ENCODE peak calls at places on chromosomes 12 and 14, in nine cellular contexts. S is thyroid gland, L is mesenchymal stem cell, E is suprapubic skin, U is vagina, J is hepatocyte, P is IMR-90, F is A549, W is PC-3. Z is an unnamed sample.
A peak's percentile ranks its signal among the peaks of the same experiment; 100 is the strongest.

GRCh38 chr14:49051328-49052060 is 534.7 kb downstream of the RPS29 start:
- DNase-seq in S (peak; percentile 75), L (peak; percentile 69), E (no peak), U (no peak), J (no peak), P (peak; percentile 86), F (no peak), W (no peak), Z (no peak)

GRCh38 chr14:75299064-75299463 is 20.4 kb downstream of the FOS start:
- DNase-seq in S (no peak), L (peak; percentile 68), E (peak; percentile 88), U (no peak), J (peak; percentile 60), P (no peak), F (no peak), W (no peak), Z (peak; percentile 20)

GRCh38 chr14:65792208-65792905 is 379.8 kb downstream of the FUT8 start:
- DNase-seq in S (no peak), L (no peak), E (no peak), U (no peak), J (peak; percentile 28), P (peak; percentile 37), F (peak; percentile 31), W (peak; percentile 81), Z (peak; percentile 76)

GRCh38 chr14:75095690-75096089 is 26.2 kb downstream of the ZC2HC1C start:
- DNase-seq in S (no peak), L (no peak), E (no peak), U (no peak), J (no peak), P (no peak), F (no peak), W (no peak), Z (no peak)

GRCh38 chr12:128111333-128111732 is 155.6 kb upstream of the TMEM132C start:
- DNase-seq in S (no peak), L (no peak), E (no peak), U (no peak), J (no peak), P (no peak), F (no peak), W (no peak), Z (no peak)

GRCh38 chr12:49980501-49981158 is 7.9 kb downstream of the AQP6 start:
- DNase-seq in S (no peak), L (no peak), E (no peak), U (no peak), J (no peak), P (no peak), F (no peak), W (no peak), Z (no peak)

GRCh38 chr14:21063479-21063878 is 5.9 kb downstream of the RNASE8 start:
- DNase-seq in S (peak; percentile 80), L (peak; percentile 53), E (no peak), U (no peak), J (no peak), P (peak; percentile 86), F (no peak), W (peak; percentile 43), Z (no peak)

GRCh38 chr14:82238649-82239048 is 705.0 kb upstream of the SEL1L start:
- DNase-seq in S (no peak), L (no peak), E (no peak), U (no peak), J (no peak), P (no peak), F (no peak), W (no peak), Z (no peak)

GRCh38 chr12:64461634-64462414 is 9.9 kb downstream of the TBK1 start:
- DNase-seq in S (no peak), L (peak; percentile 85), E (no peak), U (no peak), J (no peak), P (peak; percentile 78), F (no peak), W (no peak), Z (peak; percentile 82)

GRCh38 chr12:64229796-64230195 is 7.7 kb upstream of the KICS2 start:
- DNase-seq in S (no peak), L (no peak), E (no peak), U (no peak), J (no peak), P (no peak), F (no peak), W (no peak), Z (no peak)

GRCh38 chr12:120532701-120533238 is 1.4 kb upstream of the RNF10 start:
- DNase-seq in S (no peak), L (no peak), E (no peak), U (no peak), J (no peak), P (no peak), F (no peak), W (no peak), Z (no peak)

GRCh38 chr12:132152411-132152821 is 8.2 kb downstream of the NOC4L start:
- DNase-seq in S (no peak), L (no peak), E (no peak), U (no peak), J (no peak), P (no peak), F (no peak), W (no peak), Z (no peak)

GRCh38 chr12:97943359-97943758 is 480.8 kb downstream of the RMST start:
- DNase-seq in S (no peak), L (no peak), E (no peak), U (no peak), J (no peak), P (no peak), F (no peak), W (peak; percentile 13), Z (peak; percentile 27)

GRCh38 chr12:108304633-108305032 is 34.5 kb downstream of the CMKLR1 start:
- DNase-seq in S (peak; percentile 60), L (no peak), E (no peak), U (no peak), J (peak; percentile 37), P (no peak), F (no peak), W (no peak), Z (no peak)

GRCh38 chr12:22797686-22798085 is 172.7 kb downstream of the ETNK1 start:
- DNase-seq in S (no peak), L (peak; percentile 34), E (no peak), U (no peak), J (no peak), P (no peak), F (no peak), W (no peak), Z (no peak)

GRCh38 chr12:1529862-1530591 is 64.4 kb downstream of the FBXL14 start:
- DNase-seq in S (no peak), L (peak; percentile 20), E (no peak), U (no peak), J (peak; percentile 44), P (no peak), F (no peak), W (no peak), Z (no peak)

GRCh38 chr12:1532367-1532752 is 62.0 kb downstream of the FBXL14 start:
- DNase-seq in S (no peak), L (no peak), E (no peak), U (no peak), J (no peak), P (no peak), F (no peak), W (no peak), Z (no peak)

GRCh38 chr12:1530592-1531159 is 63.7 kb downstream of the FBXL14 start:
- DNase-seq in S (peak; percentile 5), L (no peak), E (no peak), U (no peak), J (peak; percentile 32), P (no peak), F (no peak), W (no peak), Z (no peak)

GRCh38 chr12:1531654-1532366 is 62.6 kb downstream of the FBXL14 start:
- DNase-seq in S (no peak), L (no peak), E (no peak), U (no peak), J (no peak), P (no peak), F (no peak), W (no peak), Z (no peak)

GRCh38 chr12:1531160-1531653 is 63.2 kb downstream of the FBXL14 start:
- DNase-seq in S (peak; percentile 9), L (peak; percentile 23), E (no peak), U (no peak), J (no peak), P (no peak), F (no peak), W (no peak), Z (no peak)
- H3K4me3 ChIP-seq in S (peak overlapping the region; percentile 42), L (peak overlapping the region; percentile 78), E (peak overlapping the region; percentile 74), U (peak overlapping the region; percentile 60), J (peak overlapping the region; percentile 33), P (peak overlapping the region; percentile 58), F (peak overlapping the region; percentile 68), W (peak overlapping the region; percentile 65), Z (peak overlapping the region; percentile 59)

DNA sequence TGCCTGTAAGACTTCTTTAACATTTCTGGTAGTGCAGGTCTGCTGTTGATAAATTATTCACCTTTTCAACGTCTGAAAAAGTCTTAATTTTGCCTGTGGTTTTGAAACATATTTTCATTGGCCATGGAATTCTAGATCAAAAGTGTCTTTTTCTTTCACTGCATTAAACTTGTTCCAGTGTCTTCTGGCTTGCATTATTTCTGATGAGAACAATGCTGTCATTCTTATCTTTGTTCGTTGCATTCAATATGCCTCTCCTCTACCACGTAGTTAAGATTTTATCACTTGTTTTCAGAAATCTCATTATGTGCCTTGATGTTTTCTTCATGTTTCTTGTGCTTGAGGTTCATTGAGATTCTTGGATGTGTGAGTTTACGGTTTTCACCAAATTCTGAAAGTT is 13.4 kb upstream of the KIF26A start:
- DNase-seq in S (no peak), L (no peak), E (no peak), U (no peak), J (no peak), P (no peak), F (no peak), W (no peak), Z (no peak)
- H3K9me3 ChIP-seq in S (no peaks in the 10 kb centered on the region), L (peaks cover 49% of the 10 kb centered on the region), E (peaks cover 18% of the 10 kb centered on the region), U (peaks cover 6% of the 10 kb centered on the region), J (peaks cover 8% of the 10 kb centered on the region), P (peaks cover 2% of the 10 kb centered on the region), F (peaks cover 61% of the 10 kb centered on the region), W (peaks cover 8% of the 10 kb centered on the region), Z (peaks cover 9% of the 10 kb centered on the region)

GRCh38 chr12:57895337-57896138 is 45.8 kb upstream of the ATP23 start:
- DNase-seq in S (no peak), L (peak; percentile 56), E (no peak), U (no peak), J (no peak), P (peak; percentile 52), F (no peak), W (no peak), Z (no peak)
- H3K4me3 ChIP-seq in S (peak overlapping the region; percentile 52), L (no peak overlapping the region), E (no peak overlapping the region), U (peak overlapping the region; percentile 77), J (no peak overlapping the region), P (no peak overlapping the region), F (no peak overlapping the region), W (no peak overlapping the region), Z (no peak overlapping the region)

DNA sequence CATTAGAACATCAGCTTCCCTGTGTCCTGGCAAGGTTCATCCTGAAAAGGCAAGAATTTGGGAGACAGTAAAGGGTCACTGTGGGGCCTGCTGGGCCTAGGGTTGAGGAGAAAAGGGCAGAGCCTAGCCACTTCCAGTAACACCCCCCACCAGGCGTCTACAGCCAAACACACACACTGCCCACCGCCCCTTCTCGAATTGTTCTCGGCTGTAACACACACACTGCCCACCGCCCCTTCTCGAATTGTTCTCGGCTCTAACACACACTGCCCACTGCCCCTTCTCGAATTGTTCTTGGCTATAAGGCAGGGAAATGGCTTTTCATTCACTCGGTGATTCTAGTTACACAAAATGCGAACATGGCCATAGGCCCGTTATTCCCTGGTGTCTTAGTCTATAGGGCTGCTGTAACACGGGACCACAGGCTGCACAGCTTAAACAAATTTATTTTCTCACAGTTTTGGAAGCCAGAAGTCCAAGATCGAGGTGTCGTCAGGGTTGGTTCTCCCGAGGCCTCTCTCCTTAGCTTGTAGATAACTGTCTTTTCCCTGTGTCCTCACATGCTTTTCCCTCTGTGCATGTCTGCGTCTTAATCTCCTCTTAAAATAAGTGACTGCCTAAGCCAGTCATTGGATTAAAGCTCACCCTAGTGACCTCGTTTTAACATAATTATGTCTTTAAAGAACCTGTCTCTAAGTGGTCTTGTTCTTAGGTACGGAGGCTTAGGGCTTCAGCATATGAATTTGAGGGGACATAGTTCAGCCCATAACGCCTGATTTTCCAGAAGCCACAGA is 171.0 kb downstream of the ADGRD1 start:
- DNase-seq in S (no peak), L (no peak), E (no peak), U (peak; percentile 46), J (no peak), P (no peak), F (no peak), W (no peak), Z (no peak)
- H3K9me3 ChIP-seq in S (no peaks in the 10 kb centered on the region), L (no peaks in the 10 kb centered on the region), E (no peaks in the 10 kb centered on the region), U (no peaks in the 10 kb centered on the region), J (no peaks in the 10 kb centered on the region), P (peaks cover 30% of the 10 kb centered on the region), F (no peaks in the 10 kb centered on the region), W (no peaks in the 10 kb centered on the region), Z (peaks cover 19% of the 10 kb centered on the region)

Z was measured in mammary epithelial cell.